ENCODE peak calls at places on chromosomes 13 and 19, in seven cellular contexts. U is heart left ventricle; Q is CD8-positive, alpha-beta T cell; T is pancreas; H is Peyer's patch; Z is IMR-90; F is lower lobe of right lung. M is an unnamed sample.

GRCh38 chr13:23673867-23674605 is 103.8 kb downstream of the TNFRSF19 start:
- DNase-seq in T (no peak), Z (peak; percentile 66), H (no peak), U (no peak), Q (no peak), F (no peak), M (no peak)

GRCh38 chr13:102877285-102877684 is 31.5 kb downstream of the ERCC5 start:
- DNase-seq in U (peak; percentile 73), Q (no peak), T (no peak), Z (peak; percentile 61), F (no peak), H (no peak), M (no peak)

GRCh38 chr19:38932425-38933179 is 1.9 kb downstream of the MRPS12 start:
- DNase-seq in U (no peak), T (peak; percentile 81), Z (peak; percentile 44), H (peak; percentile 38), F (no peak), Q (no peak), M (no peak)

GRCh38 chr19:49591731-49592485 is 926 bp downstream of the PRR12 start:
- DNase-seq in Q (peak; percentile 55), U (no peak), T (peak; percentile 77), F (peak; percentile 66), Z (peak; percentile 26), H (peak; percentile 65), M (peak; percentile 57)

GRCh38 chr19:3062165-3063105 is at the start of gene TLE5:
- DNase-seq in Z (no peak), Q (peak; percentile 72), T (peak; percentile 92), U (peak; percentile 73), F (peak; percentile 80), H (peak; percentile 69), M (no peak)

GRCh38 chr13:22927008-22927393 is 253.8 kb upstream of the SGCG start:
- DNase-seq in Q (no peak), U (no peak), Z (no peak), T (no peak), F (no peak), H (no peak), M (no peak)

GRCh38 chr19:14103310-14103709 is 12.8 kb upstream of the SAMD1 start:
- DNase-seq in F (no peak), U (peak; percentile 57), T (no peak), H (no peak), Q (no peak), Z (no peak), M (no peak)

GRCh38 chr19:4256563-4256962 is 9.7 kb downstream of the YJU2 start:
- DNase-seq in Q (no peak), U (no peak), Z (no peak), F (no peak), T (no peak), H (no peak), M (no peak)

GRCh38 chr13:112592181-112592580 is 4.2 kb upstream of the TUBGCP3 start:
- DNase-seq in Z (no peak), F (no peak), Q (no peak), T (no peak), H (no peak), U (no peak), M (no peak)

GRCh38 chr13:71156550-71156949 is 710.5 kb downstream of the DACH1 start:
- DNase-seq in H (no peak), T (no peak), Q (no peak), F (no peak), U (no peak), Z (no peak), M (no peak)

GRCh38 chr13:94280357-94280756 is 199.1 kb downstream of the DCT start:
- DNase-seq in F (no peak), U (no peak), Z (peak; percentile 36), H (no peak), T (no peak), Q (no peak), M (no peak)

GRCh38 chr13:49669735-49670309 is 21.5 kb downstream of the EBPL start:
- DNase-seq in F (no peak), H (no peak), Z (peak; percentile 81), Q (peak; percentile 28), U (peak; percentile 53), T (no peak), M (peak; percentile 54)

GRCh38 chr19:13633109-13633508 is 126.8 kb upstream of the CACNA1A start:
- DNase-seq in U (no peak), Q (no peak), Z (peak; percentile 79), H (no peak), F (no peak), T (no peak), M (peak; percentile 1)

GRCh38 chr19:55131421-55131820 is 14.0 kb upstream of the PPP1R12C start:
- DNase-seq in T (no peak), Q (no peak), H (no peak), F (no peak), Z (peak; percentile 57), U (no peak), M (no peak)

GRCh38 chr13:35768551-35768950 is 292.1 kb upstream of the MAB21L1 start:
- DNase-seq in Q (no peak), Z (peak; percentile 76), T (no peak), H (no peak), F (no peak), U (no peak), M (no peak)

GRCh38 chr13:31088826-31089420 is 72.8 kb downstream of the HSPH1 start:
- DNase-seq in U (no peak), T (no peak), F (no peak), Z (no peak), H (no peak), Q (no peak), M (no peak)

GRCh38 chr13:36302289-36302688 is 4.7 kb upstream of the CCDC169 start:
- DNase-seq in Z (no peak), T (no peak), F (no peak), Q (no peak), U (no peak), H (no peak), M (no peak)

GRCh38 chr13:109941221-109941620 is 154.8 kb upstream of the IRS2 start:
- DNase-seq in F (no peak), T (no peak), U (no peak), Q (no peak), H (no peak), Z (no peak), M (no peak)

DNA sequence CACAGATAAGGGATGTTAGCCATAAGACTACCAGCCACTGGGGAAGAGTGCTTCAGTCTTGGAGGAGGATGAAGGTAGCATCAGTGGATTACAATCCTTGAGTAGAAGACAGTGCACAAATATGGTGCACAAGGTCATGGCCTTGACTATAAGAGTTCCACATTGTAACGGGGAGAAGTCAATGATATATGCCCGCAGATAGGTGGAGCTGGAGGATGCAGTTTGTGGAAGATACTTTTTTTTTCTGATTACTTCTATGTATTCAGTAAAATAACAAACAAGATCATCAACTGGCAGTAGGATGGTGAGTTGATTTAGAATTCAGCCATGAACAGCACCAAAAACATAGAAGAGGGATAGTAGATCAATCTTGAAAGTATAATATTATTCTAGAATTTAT is 926.8 kb upstream of the MIR17HG start:
- DNase-seq in U (no peak), T (no peak), F (no peak), Z (peak; percentile 13), H (no peak), Q (no peak), M (no peak)
- TF ChIP-seq CTCF in U (no peak), T (no peak), F (no peak), Z (peak; percentile 29), H (no peak), Q (no peak), M (no peak)

DNA sequence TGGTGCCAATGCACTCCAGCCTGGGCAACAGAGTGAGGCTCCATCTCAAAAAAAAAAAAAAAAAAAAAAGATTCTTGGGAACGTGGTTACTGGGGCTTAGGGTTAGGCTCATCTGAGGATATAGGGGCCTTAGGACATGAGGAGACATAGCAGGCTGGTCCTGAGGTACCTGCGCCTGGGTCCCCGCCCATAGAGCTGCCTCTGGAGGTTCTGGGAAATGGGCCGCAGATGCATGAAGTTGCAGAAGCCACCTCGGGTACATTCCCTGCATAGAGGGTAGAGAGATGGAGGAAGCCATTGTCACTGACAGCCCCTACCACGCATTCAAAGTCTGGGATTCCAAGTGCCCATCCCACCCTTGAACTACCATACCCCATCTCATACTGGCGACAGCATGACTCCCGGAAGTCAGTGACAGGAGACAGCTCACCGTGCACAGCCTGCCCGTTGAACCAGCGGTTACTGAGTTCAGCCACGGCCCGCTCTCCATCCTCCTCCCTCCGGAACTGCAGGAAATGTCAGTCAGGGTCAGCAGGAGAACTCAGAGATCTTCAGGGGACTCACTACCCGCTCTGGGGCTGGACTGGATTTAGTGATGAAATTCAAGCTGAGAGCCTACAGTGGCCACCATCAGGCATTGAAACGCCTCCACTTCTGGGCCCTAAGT is 1.4 kb downstream of the U2AF1L4 start:
- DNase-seq in F (no peak), H (no peak), T (no peak), Z (no peak), Q (no peak), U (no peak), M (no peak)
- H3K4me1 ChIP-seq in F (peaks cover 58% of the 10 kb centered on the region), H (peaks cover 31% of the 10 kb centered on the region), T (peaks cover 16% of the 10 kb centered on the region), Z (peaks cover 3% of the 10 kb centered on the region), Q (peaks cover 56% of the 10 kb centered on the region), U (peaks cover 40% of the 10 kb centered on the region), M (peaks cover 11% of the 10 kb centered on the region)

GRCh38 chr19:29724102-29724641 is 9.1 kb upstream of the C19orf12 start:
- DNase-seq in H (no peak), U (no peak), T (no peak), F (no peak), Q (peak; percentile 51), Z (peak; percentile 5), M (no peak)
- TF ChIP-seq CTCF in H (no peak), U (no peak), T (no peak), F (no peak), Q (no peak), Z (no peak), M (no peak)

GRCh38 chr13:59906413-59907027 is 257.2 kb downstream of the DIAPH3 start:
- DNase-seq in Z (peak; percentile 58), T (no peak), Q (no peak), F (no peak), U (no peak), H (no peak), M (no peak)

GRCh38 chr13:59898066-59898465 is 265.7 kb downstream of the DIAPH3 start:
- DNase-seq in Z (no peak), F (no peak), T (no peak), U (no peak), H (no peak), Q (no peak), M (no peak)

GRCh38 chr13:59901191-59901590 is 262.5 kb downstream of the DIAPH3 start:
- DNase-seq in H (no peak), Q (no peak), T (no peak), U (no peak), Z (no peak), F (no peak), M (no peak)
- H3K4me1 ChIP-seq in H (no peaks in the 10 kb centered on the region), Q (no peaks in the 10 kb centered on the region), T (peaks cover 3% of the 10 kb centered on the region), U (no peaks in the 10 kb centered on the region), Z (no peaks in the 10 kb centered on the region), F (no peaks in the 10 kb centered on the region), M (peaks cover 5% of the 10 kb centered on the region)

GRCh38 chr13:50745542-50745941 is 98.0 kb downstream of the DLEU7 start:
- DNase-seq in T (no peak), H (no peak), Q (no peak), F (no peak), Z (no peak), U (no peak), M (no peak)
- TF ChIP-seq CTCF in T (no peak), H (no peak), Q (no peak), F (no peak), Z (no peak), U (no peak), M (no peak)

GRCh38 chr19:19107663-19108062 is 30.6 kb downstream of the TMEM161A start:
- DNase-seq in U (no peak), Q (no peak), Z (no peak), F (no peak), T (no peak), H (no peak), M (no peak)
- H3K4me1 ChIP-seq in U (no peaks in the 10 kb centered on the region), Q (no peaks in the 10 kb centered on the region), Z (peaks cover 23% of the 10 kb centered on the region), F (peaks cover 6% of the 10 kb centered on the region), T (no peaks in the 10 kb centered on the region), H (peaks cover 12% of the 10 kb centered on the region), M (peaks cover 16% of the 10 kb centered on the region)

GRCh38 chr19:45782820-45783785 is 813 bp upstream of the DMPK start:
- DNase-seq in Z (peak; percentile 71), F (no peak), T (no peak), U (peak; percentile 92), H (no peak), Q (no peak), M (no peak)
- TF ChIP-seq CTCF in Z (peak; percentile 15), F (no peak), T (no peak), U (no peak), H (no peak), Q (no peak), M (no peak)

M was measured in Caco-2.